ENCODE peak calls at places on chromosomes 13 and 19, in six cellular contexts. F is K562, Q is GM12878, Z is heart left ventricle, U is IMR-90, H is breast epithelium. P is an unnamed sample.

GRCh38 chr13:23510544-23510916 is 59.7 kb upstream of the TNFRSF19 start:
- DNase-seq in Z (no peak), U (no peak), Q (no peak), F (no peak), H (no peak), P (no peak)

GRCh38 chr13:33509642-33510229 is 224.2 kb upstream of the STARD13 start:
- DNase-seq in F (no peak), H (no peak), Q (no peak), U (no peak), Z (peak), P (no peak)

GRCh38 chr13:75486146-75486545 is 4.2 kb upstream of the TBC1D4 start:
- DNase-seq in H (no peak), U (no peak), Q (no peak), Z (no peak), F (no peak), P (no peak)

GRCh38 chr13:29925457-29925856 is 75.0 kb upstream of the UBL3 start:
- DNase-seq in F (no peak), Z (peak), U (peak), Q (no peak), H (peak), P (no peak)

GRCh38 chr13:27269114-27269665 is 1.4 kb upstream of the RASL11A start:
- DNase-seq in Z (no peak), Q (no peak), H (no peak), U (peak), F (no peak), P (no peak)

GRCh38 chr19:10295847-10296591 is 6.3 kb downstream of the ICAM5 start:
- DNase-seq in H (no peak), F (no peak), U (no peak), Q (no peak), Z (no peak), P (no peak)

GRCh38 chr13:84961023-84961422 is 838.2 kb downstream of the SLITRK6 start:
- DNase-seq in F (no peak), Z (no peak), U (no peak), H (no peak), Q (no peak), P (no peak)

GRCh38 chr13:42594577-42595571 is 20.9 kb downstream of the TNFSF11 start:
- DNase-seq in F (peak), H (no peak), Q (peak), Z (peak), U (peak), P (no peak)

GRCh38 chr13:59861676-59862075 is 302.1 kb downstream of the DIAPH3 start:
- DNase-seq in Z (no peak), U (no peak), H (no peak), F (no peak), Q (no peak), P (no peak)

GRCh38 chr13:109182777-109183465 is 553.5 kb downstream of the MYO16 start:
- DNase-seq in U (peak), Z (no peak), Q (no peak), H (no peak), F (no peak), P (no peak)

GRCh38 chr13:32426981-32427851 is 714 bp downstream of the N4BP2L1 start:
- DNase-seq in F (no peak), Z (peak), Q (no peak), H (peak), U (peak), P (peak)

GRCh38 chr19:7226749-7227148 is 67.5 kb downstream of the INSR start:
- DNase-seq in Z (no peak), Q (no peak), U (no peak), F (no peak), H (no peak), P (no peak)

GRCh38 chr13:24668955-24669354 is 11.3 kb upstream of the ATP12A start:
- DNase-seq in Q (no peak), U (no peak), H (no peak), F (no peak), Z (no peak), P (no peak)

GRCh38 chr13:73765651-73766384 is 368.4 kb downstream of the KLF12 start:
- DNase-seq in U (peak), F (no peak), H (peak), Q (no peak), Z (peak), P (peak)

GRCh38 chr13:40613192-40613818 is 53.1 kb downstream of the FOXO1 start:
- DNase-seq in H (no peak), Q (peak), U (no peak), Z (peak), F (no peak), P (no peak)

GRCh38 chr19:45528744-45529453 is 21.6 kb downstream of the VASP start:
- DNase-seq in U (no peak), Z (peak), F (peak), H (peak), Q (no peak), P (peak)

GRCh38 chr13:20232556-20233277 is 598 bp upstream of the GJB6 start:
- DNase-seq in U (no peak), F (no peak), H (no peak), Z (no peak), Q (no peak), P (no peak)

DNA sequence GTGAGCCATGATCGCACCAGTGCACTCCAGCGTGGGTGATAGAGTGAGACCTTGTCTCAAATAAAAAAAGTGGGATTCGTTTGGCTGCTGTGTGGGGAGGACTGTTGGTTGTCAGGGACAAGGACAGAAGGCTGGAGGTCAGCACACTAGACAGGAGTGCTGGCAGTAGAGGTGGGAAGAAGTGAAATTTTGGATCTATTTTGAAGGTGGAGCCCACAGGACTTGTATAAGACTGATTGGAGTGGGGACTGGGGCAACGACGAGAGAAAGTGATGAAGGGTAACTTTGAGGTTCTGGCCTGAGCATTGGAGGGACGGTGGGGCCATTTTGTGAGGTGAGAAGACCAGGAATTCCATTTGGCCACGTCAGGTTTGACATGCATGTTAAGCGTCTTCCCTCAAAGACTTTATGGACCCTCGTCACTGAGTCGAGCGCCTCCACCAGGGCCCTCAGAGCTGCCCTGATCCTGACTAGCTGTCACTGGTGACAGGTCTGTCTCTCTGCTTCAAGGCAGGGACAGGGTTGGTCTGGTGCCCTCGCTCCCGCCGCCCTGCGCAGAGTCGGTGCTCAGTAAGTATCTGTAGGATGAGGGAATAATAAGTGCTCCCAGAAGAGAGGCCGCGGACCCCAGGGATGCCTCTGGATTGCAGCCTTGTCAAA is 673 bp downstream of the CTU1 start:
- DNase-seq in Z (no peak), H (no peak), F (peak), Q (no peak), U (peak), P (no peak)
- TF ChIP-seq CTCF in Z (no peak), H (no peak), F (peak), Q (no peak), U (no peak), P (no peak)

DNA sequence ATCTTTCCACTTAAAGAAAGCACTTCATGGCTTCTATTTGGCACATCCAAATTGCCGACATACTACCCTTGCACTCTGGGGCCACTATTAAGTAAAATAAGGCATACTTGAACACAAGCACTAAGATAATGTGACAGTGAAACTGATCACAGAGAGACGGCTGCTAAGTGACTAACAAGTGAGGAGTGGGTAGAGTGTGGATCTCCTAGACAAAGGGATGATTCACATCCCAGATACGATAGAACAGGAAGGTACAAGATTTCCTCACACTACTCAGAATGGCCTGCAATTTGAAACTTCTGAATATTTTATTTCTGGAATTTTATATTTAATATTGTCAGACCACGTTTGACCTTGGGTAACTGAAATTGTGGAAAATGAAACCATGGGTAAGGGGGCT is 1721.8 kb upstream of the SPRY2 start:
- DNase-seq in F (no peak), Q (no peak), Z (no peak), H (no peak), U (no peak), P (no peak)
- TF ChIP-seq CTCF in F (no peak), Q (no peak), Z (no peak), H (no peak), U (no peak), P (no peak)

DNA sequence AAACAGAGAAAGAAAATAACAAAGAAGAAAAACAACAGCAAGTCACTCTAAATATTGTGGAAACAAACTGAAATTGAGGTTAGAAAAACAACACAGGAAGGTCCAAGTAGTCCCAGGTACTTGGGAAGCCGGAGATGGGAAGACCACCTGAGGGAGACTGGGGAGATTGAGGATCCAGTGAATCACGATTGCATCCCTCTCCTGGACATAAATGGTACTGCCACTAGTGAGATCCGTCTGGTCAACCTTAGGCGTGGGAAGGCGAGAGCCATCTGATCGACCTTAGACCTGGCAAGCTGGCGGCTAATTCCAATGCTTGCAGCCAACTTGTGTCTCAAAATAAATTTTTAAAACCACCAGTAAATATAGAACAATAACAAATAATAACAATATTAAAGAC is 81.9 kb downstream of the ZNF726 start:
- DNase-seq in F (peak), H (no peak), Q (no peak), Z (no peak), U (no peak), P (no peak)
- TF ChIP-seq CTCF in F (no peak), H (no peak), Q (peak), Z (no peak), U (peak), P (peak)

GRCh38 chr19:5687360-5688198 is 2.5 kb upstream of the RPL36 start:
- DNase-seq in U (no peak), F (no peak), H (no peak), Z (peak), Q (no peak), P (no peak)
- TF ChIP-seq CTCF in U (no peak), F (no peak), H (peak), Z (peak), Q (no peak), P (no peak)

P was measured in mesothelial cell of epicardium.